ENCODE peak calls at places on chromosomes 2 and 18, in five cellular contexts. L, B, J, R and T are unnamed samples.

GRCh38 chr2:226531061-226531460 is 268.6 kb downstream of the IRS1 start:
- DNase-seq in B (no peak), J (no peak), L (no peak), R (no peak), T (no peak)

GRCh38 chr2:45119038-45119437 is 109.8 kb upstream of the SIX2 start:
- DNase-seq in B (no peak), L (peak; percentile 62), J (peak; percentile 72), R (no peak), T (peak; percentile 67)

GRCh38 chr2:28296904-28297303 is 95.8 kb upstream of the FOSL2 start:
- DNase-seq in L (peak; percentile 43), R (no peak), J (no peak), B (no peak), T (no peak)

GRCh38 chr2:136057802-136058140 is 60.2 kb downstream of the CXCR4 start:
- DNase-seq in J (no peak), L (no peak), B (no peak), R (no peak), T (no peak)

GRCh38 chr2:240451108-240451611 is 15.7 kb downstream of the GPC1 start:
- DNase-seq in J (no peak), R (no peak), L (no peak), B (no peak), T (no peak)

GRCh38 chr2:202780514-202781021 is 91.0 kb downstream of the ICA1L start:
- DNase-seq in J (peak; percentile 88), B (no peak), L (peak; percentile 17), R (no peak), T (no peak)

GRCh38 chr2:159086332-159086731 is 117.9 kb downstream of the TANC1 start:
- DNase-seq in L (no peak), J (no peak), B (no peak), R (no peak), T (no peak)

GRCh38 chr18:73660931-73661330 is 486.7 kb downstream of the FBXO15 start:
- DNase-seq in B (no peak), R (no peak), J (no peak), L (no peak), T (no peak)

GRCh38 chr2:225244933-225245332 is 154.6 kb upstream of the NYAP2 start:
- DNase-seq in J (no peak), L (no peak), R (no peak), B (no peak), T (no peak)

GRCh38 chr2:127525692-127526141 is 572 bp downstream of the IWS1 start:
- DNase-seq in J (peak; percentile 56), B (peak; percentile 57), R (peak; percentile 42), L (peak; percentile 26), T (peak; percentile 32)

GRCh38 chr2:54572262-54572635 is 116.1 kb downstream of the SPTBN1 start:
- DNase-seq in J (peak; percentile 98), L (peak; percentile 94), R (no peak), B (no peak), T (peak; percentile 93)

GRCh38 chr2:172743143-172743542 is 7.5 kb downstream of the RAPGEF4 start:
- DNase-seq in R (no peak), B (no peak), L (no peak), J (no peak), T (no peak)

GRCh38 chr2:85216051-85216431 is 82.8 kb downstream of the TCF7L1 start:
- DNase-seq in R (no peak), B (peak; percentile 49), J (no peak), L (no peak), T (no peak)

GRCh38 chr18:43847164-43848091 is 570.1 kb upstream of the SYT4 start:
- DNase-seq in L (no peak), R (no peak), J (peak; percentile 82), B (peak; percentile 14), T (no peak)

GRCh38 chr2:198374375-198375072 is 570.1 kb downstream of the PLCL1 start:
- DNase-seq in R (peak; percentile 58), J (peak; percentile 44), B (peak; percentile 77), L (peak; percentile 66), T (peak; percentile 51)

GRCh38 chr2:170689481-170689880 is 25.7 kb upstream of the SP5 start:
- DNase-seq in R (no peak), J (no peak), L (no peak), B (no peak), T (no peak)

GRCh38 chr2:237132799-237133198 is 47.1 kb downstream of the COPS8 start:
- DNase-seq in R (no peak), B (peak; percentile 89), L (peak; percentile 72), J (no peak), T (peak; percentile 65)

GRCh38 chr18:6482198-6482977 is 67.7 kb upstream of the L3MBTL4 start:
- DNase-seq in J (peak; percentile 42), L (peak; percentile 19), B (peak; percentile 90), R (peak; percentile 45), T (peak; percentile 38)

GRCh38 chr18:11071300-11071699 is 78.1 kb downstream of the PIEZO2 start:
- DNase-seq in B (no peak), L (no peak), R (no peak), J (no peak), T (peak; percentile 47)

GRCh38 chr2:65370387-65371093 is 61.9 kb downstream of the SPRED2 start:
- DNase-seq in B (no peak), J (no peak), L (no peak), R (no peak), T (peak; percentile 93)

GRCh38 chr18:22848618-22849017 is 84.5 kb upstream of the RBBP8 start:
- DNase-seq in L (no peak), B (no peak), R (no peak), J (peak; percentile 88), T (no peak)

GRCh38 chr18:48580782-48581181 is 42.0 kb downstream of the CTIF start:
- DNase-seq in R (no peak), B (peak; percentile 65), L (no peak), J (no peak), T (no peak)

GRCh38 chr2:38875227-38875575 is 533 bp downstream of the DHX57 start:
- DNase-seq in B (no peak), L (no peak), R (no peak), J (no peak), T (peak; percentile 3)

GRCh38 chr2:169768262-169768995 is 30.2 kb upstream of the SSB start:
- DNase-seq in J (no peak), B (peak; percentile 21), L (no peak), R (no peak), T (no peak)

DNA sequence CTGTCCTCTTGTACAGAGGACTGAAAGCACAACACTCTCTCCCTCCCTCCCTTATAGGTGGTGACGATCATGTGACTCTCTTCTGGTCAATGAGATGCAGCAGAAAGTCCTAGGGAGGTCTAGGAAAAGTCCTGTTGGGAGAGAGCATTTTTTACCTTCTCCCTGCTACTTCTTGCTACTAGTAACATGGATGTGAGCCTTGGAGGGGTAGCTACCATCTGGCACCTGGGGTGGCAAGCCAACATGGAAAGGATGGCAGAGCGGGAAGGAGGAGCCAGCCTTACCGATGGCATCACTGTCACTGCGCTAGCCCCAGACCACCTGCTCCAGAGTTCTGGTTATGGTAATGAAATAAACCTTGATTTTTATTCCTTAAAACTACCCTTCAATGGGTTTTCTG is 107.0 kb downstream of the MSH2 start:
- DNase-seq in J (no peak), B (no peak), R (no peak), L (no peak), T (no peak)
- H3K4me2 ChIP-seq in J (no peak overlapping the region), B (no peak overlapping the region), R (no peak overlapping the region), L (no peak overlapping the region), T (no peak overlapping the region)

DNA sequence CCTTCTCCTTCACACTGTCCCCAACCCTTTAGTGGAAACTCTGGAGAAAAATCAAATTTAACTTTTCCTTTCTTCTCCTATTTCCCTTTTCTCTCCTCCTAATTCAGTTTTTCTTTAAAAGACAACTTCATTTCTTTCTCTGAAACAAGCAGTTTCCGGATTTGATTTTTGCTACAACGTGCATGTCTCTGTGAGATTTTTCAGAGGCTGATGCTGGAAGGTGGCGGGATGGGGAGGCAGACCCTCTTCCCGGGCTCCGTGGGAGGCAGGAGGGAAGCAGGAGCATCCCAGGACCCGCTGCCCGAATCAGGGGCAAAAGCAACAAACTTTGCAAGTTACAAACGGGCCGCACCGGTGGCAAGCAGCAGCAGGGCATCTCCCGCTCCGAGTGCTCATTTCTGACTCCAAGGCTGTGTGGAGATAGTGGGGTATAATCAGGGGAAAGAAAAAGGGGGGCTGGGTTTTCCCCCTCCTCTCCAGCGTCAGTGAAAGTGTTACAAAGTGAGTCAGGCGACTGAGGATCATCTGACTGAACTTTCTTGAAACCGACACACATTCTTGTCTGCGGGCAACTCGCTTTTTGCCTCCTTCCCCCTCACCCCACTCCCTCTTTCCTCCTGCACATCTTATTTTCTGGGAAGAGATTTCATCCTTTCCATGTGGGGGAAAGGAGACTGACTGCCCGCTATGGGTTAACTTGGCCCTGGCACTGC is 6.4 kb downstream of the ZEB2 start:
- DNase-seq in L (no peak), J (peak; percentile 88), R (no peak), B (peak; percentile 68), T (no peak)
- H3K4me2 ChIP-seq in L (no peak overlapping the region), J (peak overlapping the region; percentile 98), R (no peak overlapping the region), B (peak overlapping the region; percentile 78), T (no peak overlapping the region)

GRCh38 chr2:235314371-235314915 is 179.4 kb upstream of the AGAP1 start:
- DNase-seq in B (no peak), L (no peak), R (no peak), J (peak; percentile 4), T (no peak)
- H3K4me2 ChIP-seq in B (no peak overlapping the region), L (no peak overlapping the region), R (no peak overlapping the region), J (no peak overlapping the region), T (no peak overlapping the region)

DNA sequence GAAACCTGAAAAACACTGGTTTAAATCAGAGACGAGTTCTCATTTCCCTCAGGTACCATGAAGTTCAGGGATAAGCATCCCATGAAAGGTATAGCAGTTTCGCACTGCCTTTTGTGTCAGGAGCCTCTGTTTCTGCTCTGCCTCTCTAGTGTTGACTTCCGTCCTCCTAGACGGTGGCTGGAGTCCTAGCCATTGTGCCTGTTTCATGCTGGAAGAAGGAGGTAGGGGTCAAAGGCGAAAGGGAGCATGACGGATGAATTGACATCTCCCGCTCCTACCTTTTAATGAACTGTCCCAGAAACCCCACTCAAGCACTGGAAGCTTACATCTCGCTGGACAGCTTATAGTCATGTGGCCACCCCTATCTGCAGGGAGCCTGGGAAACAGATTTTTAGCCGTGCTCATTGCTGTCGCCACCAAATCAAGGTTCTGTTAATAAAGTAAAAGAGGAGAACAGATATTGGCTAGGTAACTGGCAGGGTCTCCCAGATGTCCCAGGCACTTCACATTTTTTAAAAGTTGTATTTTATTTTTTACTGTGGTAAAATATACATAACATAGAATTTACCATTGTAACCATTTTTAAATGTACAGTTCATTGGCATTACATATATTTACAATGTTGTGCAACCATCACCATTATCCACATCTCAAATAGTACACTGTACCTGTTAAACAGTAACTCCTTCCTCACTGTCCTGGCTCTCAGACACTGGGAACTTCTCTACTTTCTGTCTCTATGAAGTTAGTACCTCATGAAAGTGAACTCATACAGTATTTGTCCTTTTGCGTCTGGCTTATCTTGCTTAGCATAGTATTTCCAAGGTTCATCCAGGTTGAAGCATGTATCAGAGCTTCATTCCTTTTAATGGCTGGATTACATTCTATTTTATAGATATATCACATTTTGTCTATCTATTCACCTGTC is 55.0 kb upstream of the CTLA4 start:
- DNase-seq in R (no peak), B (no peak), L (no peak), J (no peak), T (peak; percentile 91)
- H3K4me2 ChIP-seq in R (no peak overlapping the region), B (no peak overlapping the region), L (peak overlapping the region; percentile 19), J (peak overlapping the region; percentile 41), T (peak overlapping the region; percentile 73)